ENCODE peak calls at places on chromosomes 11 and 22, in ten cellular contexts. W, D, R, U, O, G, T, Q, Z and N are unnamed samples.

GRCh38 chr11:77094841-77095365 is 7.7 kb upstream of the OMP start:
- DNase-seq in W (no peak), D (no peak), R (no peak), U (no peak), O (no peak), G (no peak), T (no peak), Q (no peak), Z (no peak), N (no peak)

GRCh38 chr11:34585870-34586654 is 34.8 kb upstream of the EHF start:
- DNase-seq in W (no peak), D (peak; percentile 29), R (no peak), U (peak; percentile 9), O (no peak), G (peak; percentile 41), T (no peak), Q (no peak), Z (peak; percentile 68), N (no peak)

GRCh38 chr11:69640995-69641581 is at the start of gene CCND1:
- DNase-seq in W (no peak), D (peak; percentile 33), R (peak; percentile 67), U (peak; percentile 81), O (peak; percentile 73), G (peak; percentile 87), T (peak; percentile 83), Q (peak; percentile 34), Z (peak; percentile 74), N (peak; percentile 95)

GRCh38 chr11:71203681-71204080 is 48.7 kb downstream of the SHANK2 start:
- DNase-seq in W (no peak), D (no peak), R (no peak), U (no peak), O (no peak), G (no peak), T (no peak), Q (no peak), Z (no peak), N (no peak)

GRCh38 chr22:30390974-30391691 is 3.9 kb upstream of the RNF215 start:
- DNase-seq in W (no peak), D (no peak), R (no peak), U (peak; percentile 41), O (no peak), G (peak; percentile 85), T (peak; percentile 74), Q (no peak), Z (peak; percentile 61), N (peak; percentile 71)

GRCh38 chr22:45608763-45609180 is 62.9 kb upstream of the ATXN10 start:
- DNase-seq in W (peak; percentile 30), D (no peak), R (peak; percentile 88), U (no peak), O (no peak), G (no peak), T (no peak), Q (no peak), Z (peak; percentile 89), N (no peak)

GRCh38 chr11:47552086-47552580 is 799 bp downstream of the CELF1 start:
- DNase-seq in W (no peak), D (no peak), R (no peak), U (peak; percentile 20), O (no peak), G (no peak), T (no peak), Q (no peak), Z (peak; percentile 38), N (peak; percentile 51)

GRCh38 chr22:17217179-17217578 is 2.1 kb downstream of the ADA2 start:
- DNase-seq in W (no peak), D (no peak), R (no peak), U (no peak), O (no peak), G (no peak), T (no peak), Q (no peak), Z (no peak), N (no peak)

GRCh38 chr11:76588455-76589325 is 81.9 kb downstream of the LRRC32 start:
- DNase-seq in W (no peak), D (peak; percentile 10), R (no peak), U (no peak), O (peak; percentile 85), G (no peak), T (peak; percentile 79), Q (no peak), Z (no peak), N (no peak)

GRCh38 chr11:28535677-28536076 is 427.5 kb downstream of the METTL15 start:
- DNase-seq in W (no peak), D (no peak), R (no peak), U (no peak), O (no peak), G (no peak), T (no peak), Q (no peak), Z (peak; percentile 87), N (no peak)

GRCh38 chr11:104999716-105000115 is 23.3 kb downstream of the CASP5 start:
- DNase-seq in W (no peak), D (no peak), R (no peak), U (no peak), O (no peak), G (no peak), T (no peak), Q (no peak), Z (no peak), N (no peak)

GRCh38 chr11:105000797-105001196 is 22.2 kb downstream of the CASP5 start:
- DNase-seq in W (no peak), D (no peak), R (no peak), U (no peak), O (no peak), G (peak; percentile 8), T (no peak), Q (no peak), Z (no peak), N (peak; percentile 66)

GRCh38 chr11:104995001-104995408 is 26.6 kb upstream of the CASP4 start:
- DNase-seq in W (no peak), D (no peak), R (no peak), U (no peak), O (no peak), G (no peak), T (no peak), Q (no peak), Z (no peak), N (no peak)

GRCh38 chr11:105000167-105000566 is 22.8 kb downstream of the CASP5 start:
- DNase-seq in W (no peak), D (no peak), R (no peak), U (no peak), O (no peak), G (no peak), T (no peak), Q (no peak), Z (no peak), N (no peak)

GRCh38 chr11:104997288-104997687 is 25.7 kb downstream of the CASP5 start:
- DNase-seq in W (no peak), D (no peak), R (no peak), U (no peak), O (no peak), G (no peak), T (no peak), Q (no peak), Z (peak; percentile 4), N (no peak)
- TF ChIP-seq CTCF in W (no peak), D (no peak), R (no peak), U (no peak), O (peak; percentile 14), G (no peak), T (no peak), Q (no peak), Z (no peak), N (no peak)

DNA sequence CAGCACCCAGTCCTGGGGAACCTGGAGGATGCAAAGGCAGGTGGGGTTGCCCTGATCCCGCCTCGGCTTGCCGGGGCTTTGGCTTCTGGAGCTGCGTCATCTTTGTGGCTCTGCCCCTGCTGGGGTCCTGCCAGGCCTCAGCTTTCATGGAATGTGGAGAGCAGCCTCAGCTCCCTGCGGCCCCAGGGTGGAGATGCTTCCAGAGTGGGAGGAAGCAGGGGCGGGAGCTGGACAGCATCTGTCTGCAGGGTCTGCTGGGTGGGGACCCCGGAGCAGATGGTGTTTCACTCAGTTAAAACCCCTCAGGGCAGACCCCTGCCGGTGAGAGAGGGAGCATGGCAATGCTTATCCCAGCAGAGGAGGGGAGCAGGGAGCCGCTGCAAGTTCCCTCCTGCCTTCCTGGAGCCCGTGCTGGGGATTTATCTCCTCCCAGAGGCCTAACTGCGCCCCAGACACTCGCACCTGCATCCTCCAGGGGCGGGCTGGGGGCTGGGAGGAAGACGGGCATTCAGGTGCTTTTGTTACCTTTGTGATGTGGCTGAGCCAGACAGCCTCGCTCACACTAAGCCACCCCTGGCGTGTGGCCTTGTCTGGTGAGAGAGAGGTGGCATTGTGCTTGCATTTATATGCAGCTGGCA is 15.7 kb downstream of the GRIK4 start:
- DNase-seq in W (no peak), D (no peak), R (no peak), U (peak; percentile 29), O (no peak), G (no peak), T (no peak), Q (no peak), Z (no peak), N (peak; percentile 96)
- TF ChIP-seq CTCF in W (no peak), D (no peak), R (no peak), U (peak; percentile 38), O (no peak), G (no peak), T (no peak), Q (no peak), Z (no peak), N (peak; percentile 68)

DNA sequence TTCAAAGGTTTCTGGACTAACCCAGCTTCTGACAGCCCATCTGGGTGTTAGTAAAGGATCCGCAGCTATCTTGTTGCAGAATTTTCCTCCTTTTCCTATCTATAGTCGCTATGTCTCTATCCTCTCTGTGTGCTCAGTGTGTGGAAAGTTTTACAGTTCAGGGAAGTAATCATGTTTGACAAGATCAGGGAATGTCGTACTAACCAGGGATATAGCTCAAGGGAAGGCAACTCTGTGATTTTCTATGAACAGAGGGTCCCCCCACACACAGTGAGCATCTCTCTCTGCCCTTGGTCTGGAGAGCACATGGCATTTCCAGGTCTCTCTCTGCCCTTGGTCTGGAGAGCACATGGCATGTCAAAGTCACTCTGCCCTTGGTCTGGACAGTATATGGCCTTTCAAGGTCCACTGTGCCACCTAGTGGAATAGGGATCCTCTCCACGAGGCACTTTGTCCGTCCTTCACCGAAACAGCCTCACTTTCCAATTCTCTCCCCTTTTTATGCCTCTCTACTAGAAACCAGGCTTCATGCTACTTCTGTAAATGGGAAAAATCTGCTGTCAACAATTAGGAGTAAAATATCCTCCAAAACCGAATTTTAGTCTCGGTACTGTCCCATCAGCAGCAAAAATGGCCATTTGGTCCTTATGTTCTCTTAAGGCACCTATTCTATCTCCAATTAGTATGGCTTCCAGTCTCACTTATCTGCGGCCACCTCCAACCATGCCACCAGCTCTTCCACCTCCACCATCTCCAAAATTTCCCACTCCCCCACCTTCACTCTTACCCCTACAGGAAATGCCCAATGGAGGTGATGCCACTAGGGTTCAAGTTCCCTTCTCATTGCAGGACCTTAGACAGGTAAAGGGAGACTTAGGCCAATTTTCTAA is 88.7 kb downstream of the IGLL5 start:
- DNase-seq in W (no peak), D (no peak), R (no peak), U (no peak), O (no peak), G (no peak), T (no peak), Q (no peak), Z (no peak), N (no peak)
- TF ChIP-seq CTCF in W (no peak), D (no peak), R (no peak), U (no peak), O (no peak), G (no peak), T (no peak), Q (no peak), Z (no peak), N (peak; percentile 23)

GRCh38 chr22:24117942-24118341 is 63.3 kb upstream of the SUSD2 start:
- DNase-seq in W (no peak), D (no peak), R (no peak), U (no peak), O (no peak), G (no peak), T (no peak), Q (no peak), Z (no peak), N (peak; percentile 47)
- TF ChIP-seq CTCF in W (no peak), D (no peak), R (peak; percentile 7), U (no peak), O (no peak), G (no peak), T (no peak), Q (no peak), Z (no peak), N (peak; percentile 27)